ENCODE peak calls at places on chromosomes 3 and 15, in four cellular contexts. W is neural progenitor cell, D is GM23248, G is GM23338. A is an unnamed sample.

GRCh38 chr3:186277268-186277909 is 84.6 kb downstream of the DGKG start:
- DNase-seq in W (peak; percentile 50), G (peak; percentile 79), D (peak; percentile 85), A (peak; percentile 73)

GRCh38 chr15:100016632-100017031 is 283.4 kb upstream of the LYSMD4 start:
- DNase-seq in D (no peak), G (no peak), W (no peak), A (no peak)

GRCh38 chr3:15271785-15272381 is 60.5 kb downstream of the SH3BP5 start:
- DNase-seq in G (no peak), D (no peak), W (no peak), A (no peak)

GRCh38 chr3:86221601-86222000 is 769.3 kb downstream of the VGLL3 start:
- DNase-seq in D (no peak), G (no peak), W (no peak), A (no peak)

GRCh38 chr15:89533861-89534544 is 37.6 kb upstream of the RHCG start:
- DNase-seq in G (no peak), W (no peak), D (peak; percentile 23), A (no peak)

GRCh38 chr15:85406916-85407315 is 26.5 kb downstream of the AKAP13 start:
- DNase-seq in W (no peak), G (no peak), D (peak; percentile 68), A (no peak)

GRCh38 chr15:56732135-56732880 is 1.0 kb downstream of the ZNF280D start:
- DNase-seq in W (no peak), G (peak; percentile 35), D (peak; percentile 82), A (no peak)

GRCh38 chr3:185813205-185813604 is 11.6 kb downstream of the IGF2BP2 start:
- DNase-seq in G (no peak), W (no peak), D (peak; percentile 42), A (no peak)

GRCh38 chr15:94205366-94205765 is 26.0 kb upstream of the MCTP2 start:
- DNase-seq in W (peak; percentile 5), D (no peak), G (peak; percentile 7), A (no peak)

GRCh38 chr15:45102226-45102625 is 11.7 kb downstream of the DUOX2 start:
- DNase-seq in G (no peak), W (no peak), D (no peak), A (no peak)

GRCh38 chr3:41697702-41698101 is 264.2 kb downstream of the ULK4 start:
- DNase-seq in W (no peak), G (no peak), D (no peak), A (no peak)

GRCh38 chr3:141942006-141942405 is 65.6 kb downstream of the ATP1B3 start:
- DNase-seq in D (no peak), W (no peak), G (no peak), A (peak; percentile 35)

GRCh38 chr3:177571271-177571972 is 374.1 kb upstream of the TBL1XR1 start:
- DNase-seq in W (no peak), G (no peak), D (no peak), A (no peak)

GRCh38 chr15:68644088-68644904 is 65.5 kb downstream of the CORO2B start:
- DNase-seq in G (no peak), D (peak; percentile 93), W (no peak), A (peak; percentile 22)

GRCh38 chr15:73677146-73677607 is 7.0 kb upstream of the CD276 start:
- DNase-seq in D (peak; percentile 72), W (peak; percentile 73), G (peak; percentile 89), A (peak; percentile 85)

GRCh38 chr3:11431319-11431718 is 159.1 kb downstream of the ATG7 start:
- DNase-seq in W (no peak), G (no peak), D (no peak), A (no peak)
- H3K4me3 ChIP-seq in W (no peak overlapping the region), G (no peak overlapping the region), D (no peak overlapping the region), A (no peak overlapping the region)

GRCh38 chr15:70762469-70763119 is 764 bp downstream of the UACA start:
- DNase-seq in W (peak; percentile 78), D (peak; percentile 87), G (peak; percentile 53), A (peak; percentile 67)

GRCh38 chr15:70761046-70761445 is 2.3 kb downstream of the UACA start:
- DNase-seq in D (no peak), G (no peak), W (no peak), A (no peak)

GRCh38 chr15:70757627-70758026 is 5.7 kb downstream of the UACA start:
- DNase-seq in D (no peak), W (no peak), G (no peak), A (no peak)

GRCh38 chr15:70761931-70762468 is 1.4 kb downstream of the UACA start:
- DNase-seq in W (no peak), D (peak; percentile 57), G (no peak), A (no peak)

DNA sequence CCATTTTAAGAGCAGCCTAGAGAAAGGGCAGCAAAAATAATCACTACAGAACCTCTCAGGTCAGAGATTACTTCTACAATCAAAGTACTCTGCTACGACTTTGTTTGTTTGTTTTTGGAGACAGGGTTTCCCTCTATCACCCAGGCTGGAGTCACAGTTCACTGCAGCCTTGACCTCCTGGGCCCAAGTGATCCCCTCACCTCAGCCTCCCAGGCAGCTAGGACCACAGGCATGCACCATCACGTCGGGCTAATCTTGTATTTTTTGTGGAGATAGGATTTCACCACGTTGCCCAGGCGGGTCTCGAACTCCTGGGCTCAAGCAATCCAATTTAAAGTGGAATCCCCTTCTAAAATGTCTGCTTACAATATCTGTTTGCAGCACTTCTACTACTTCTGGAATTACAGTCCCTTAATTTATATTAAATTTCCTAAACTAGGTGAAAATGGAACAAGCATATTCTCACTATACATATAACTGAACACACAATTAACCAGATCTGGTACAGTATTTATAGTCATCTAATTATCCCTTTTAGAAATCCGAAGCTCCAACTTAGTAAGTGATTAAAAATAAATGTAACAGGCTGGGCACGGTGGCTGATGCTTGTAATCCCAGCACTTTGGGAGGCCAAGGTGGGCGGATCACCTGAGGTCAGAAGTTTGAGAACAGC is 4.4 kb downstream of the UACA start:
- DNase-seq in W (no peak), D (no peak), G (no peak), A (no peak)
- TF ChIP-seq EZH2 in W (no peak), D (no peak), G (no peak), A (no peak)

DNA sequence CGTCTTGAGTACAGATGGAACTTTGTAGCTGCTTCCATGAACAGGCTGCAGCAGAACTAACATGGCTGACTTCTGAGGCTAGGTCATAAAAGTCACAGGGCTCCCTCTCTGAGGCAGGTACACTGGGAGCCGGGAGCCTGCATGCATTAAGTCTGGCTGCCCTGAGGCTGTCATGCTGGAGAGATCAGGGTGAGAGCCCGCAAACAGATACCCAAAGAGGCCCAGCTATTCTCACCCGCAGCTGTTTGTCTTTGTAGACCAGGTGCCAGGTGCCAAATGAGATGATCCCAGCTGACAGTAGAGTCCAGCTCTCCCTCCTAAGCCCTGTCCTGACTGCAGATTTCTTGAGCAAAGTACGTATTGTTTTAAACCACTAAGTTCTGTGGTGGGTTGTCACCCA is 8.6 kb upstream of the SLCO3A1 start:
- DNase-seq in W (no peak), G (no peak), D (no peak), A (no peak)
- TF ChIP-seq EZH2phosphoT487 in W (no peak), G (no peak), D (no peak), A (no peak)

GRCh38 chr3:158094235-158094916 is 11.8 kb downstream of the SHOX2 start:
- DNase-seq in D (no peak), W (peak; percentile 84), G (peak; percentile 78), A (peak; percentile 44)

GRCh38 chr3:158094917-158095301 is 11.3 kb downstream of the SHOX2 start:
- DNase-seq in D (no peak), W (peak; percentile 47), G (no peak), A (no peak)

GRCh38 chr3:158093526-158093925 is 12.7 kb downstream of the SHOX2 start:
- DNase-seq in G (no peak), W (no peak), D (no peak), A (no peak)

GRCh38 chr3:158097141-158097540 is 9.1 kb downstream of the SHOX2 start:
- DNase-seq in G (no peak), D (no peak), W (no peak), A (no peak)

GRCh38 chr3:158095302-158095997 is 10.8 kb downstream of the SHOX2 start:
- DNase-seq in D (no peak), G (peak; percentile 59), W (peak; percentile 50), A (no peak)
- H3K4me3 ChIP-seq in D (no peak overlapping the region), G (peak overlapping the region; percentile 71), W (peak overlapping the region; percentile 49), A (no peak overlapping the region)

GRCh38 chr15:96363692-96364091 is 33.2 kb downstream of the NR2F2 start:
- DNase-seq in W (peak; percentile 20), D (no peak), G (peak; percentile 18), A (no peak)

GRCh38 chr15:96369351-96369750 is 38.9 kb downstream of the NR2F2 start:
- DNase-seq in G (no peak), W (no peak), D (no peak), A (no peak)

GRCh38 chr15:96365781-96366525 is 35.5 kb downstream of the NR2F2 start:
- DNase-seq in W (peak; percentile 65), G (peak; percentile 79), D (no peak), A (no peak)

GRCh38 chr15:96367436-96368200 is 37.1 kb downstream of the NR2F2 start:
- DNase-seq in D (peak; percentile 31), W (peak; percentile 57), G (peak; percentile 65), A (no peak)

DNA sequence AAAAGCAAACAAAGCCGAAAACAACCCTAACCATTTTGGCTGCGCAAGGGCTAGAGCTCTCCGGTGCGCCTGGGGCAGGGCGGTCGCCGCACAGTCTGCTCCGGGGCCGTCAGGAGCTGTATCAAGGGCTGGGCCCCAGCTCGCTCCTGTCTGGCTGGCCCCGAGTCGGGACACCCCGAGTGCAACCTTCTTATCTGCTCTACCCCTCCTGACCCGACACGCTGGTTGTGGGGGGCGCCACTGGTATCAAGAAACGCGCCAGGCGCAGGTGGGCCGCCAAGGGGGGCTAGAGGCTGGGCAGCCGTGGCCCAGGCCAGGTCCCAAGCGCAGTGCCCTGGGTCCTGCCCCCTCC is 36.0 kb downstream of the NR2F2 start:
- DNase-seq in W (peak; percentile 57), D (no peak), G (peak; percentile 60), A (no peak)
- TF ChIP-seq EZH2 in W (peak; percentile 18), D (no peak), G (peak; percentile 11), A (no peak)

DNA sequence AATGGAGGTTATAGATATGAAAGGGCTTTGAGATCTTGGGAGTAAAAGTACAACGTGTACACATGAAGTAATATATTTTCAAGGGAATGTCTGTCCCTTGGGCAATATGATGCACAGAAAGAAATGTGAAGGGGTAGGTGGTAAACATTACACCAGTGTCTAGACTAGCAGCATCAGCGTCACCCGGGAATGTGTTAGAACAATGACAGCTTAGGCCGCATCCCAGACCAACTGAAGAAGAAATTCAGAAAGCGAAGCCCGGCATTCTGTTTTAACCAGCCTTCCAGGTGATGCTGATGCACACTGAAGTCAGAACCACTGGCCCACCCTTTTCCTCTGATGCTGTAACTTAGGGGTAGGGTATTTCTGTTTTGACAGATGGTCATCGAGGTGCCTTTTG is 6.3 kb downstream of the INAFM2 start:
- DNase-seq in D (peak; percentile 29), G (no peak), W (no peak), A (no peak)
- TF ChIP-seq EZH2phosphoT487 in D (no peak), G (no peak), W (no peak), A (no peak)

GRCh38 chr3:45145223-45145622 is 955 bp downstream of the CDCP1 start:
- DNase-seq in W (no peak), D (no peak), G (peak; percentile 42), A (no peak)

GRCh38 chr3:45148921-45149320 is 2.7 kb upstream of the CDCP1 start:
- DNase-seq in G (no peak), D (no peak), W (no peak), A (no peak)

GRCh38 chr3:45151100-45151499 is 4.9 kb upstream of the CDCP1 start:
- DNase-seq in G (no peak), W (no peak), D (no peak), A (no peak)

GRCh38 chr3:45143673-45144670 is 2.2 kb downstream of the CDCP1 start:
- DNase-seq in G (no peak), D (no peak), W (no peak), A (no peak)

GRCh38 chr3:45145681-45146614 is at the start of gene CDCP1:
- DNase-seq in G (peak; percentile 83), W (peak; percentile 36), D (peak; percentile 40), A (peak; percentile 54)
- H3K4me3 ChIP-seq in G (peak within 1 kb of the TSS; percentile 89), W (peak within 1 kb of the TSS; percentile 53), D (peak within 1 kb of the TSS; percentile 73), A (peak within 1 kb of the TSS; percentile 72)